ENCODE peak calls at places on chromosomes 12 and 14, in four cellular contexts. One of them, this sample, is unnamed.

GRCh38 chr12:90978117-90978770 is 23.3 kb upstream of the CCER1 start:
- DNase-seq in K562: peak; percentile 14
- DNase-seq in IMR-90: peak; percentile 79
- DNase-seq in GM12878: peak; percentile 11
- DNase-seq in this sample: peak; percentile 70

GRCh38 chr12:110022980-110023633 is 23.9 kb downstream of the ANKRD13A start:
- DNase-seq in GM12878: no peak
- DNase-seq in K562: no peak
- DNase-seq in IMR-90: peak; percentile 88
- DNase-seq in this sample: no peak

GRCh38 chr12:86621957-86622356 is 365.8 kb upstream of the MGAT4C start:
- DNase-seq in GM12878: no peak
- DNase-seq in K562: no peak
- DNase-seq in IMR-90: no peak
- DNase-seq in this sample: no peak

GRCh38 chr14:65750906-65751305 is 338.4 kb downstream of the FUT8 start:
- DNase-seq in IMR-90: no peak
- DNase-seq in GM12878: no peak
- DNase-seq in K562: no peak
- DNase-seq in this sample: no peak

GRCh38 chr12:121748571-121749265 is 36.2 kb downstream of the TMEM120B start:
- DNase-seq in K562: peak; percentile 89
- DNase-seq in GM12878: no peak
- DNase-seq in IMR-90: peak; percentile 96
- DNase-seq in this sample: peak; percentile 95

GRCh38 chr14:29928342-29928640 is 644 bp upstream of the PRKD1 start:
- DNase-seq in K562: no peak
- DNase-seq in IMR-90: no peak
- DNase-seq in GM12878: no peak
- DNase-seq in this sample: no peak

GRCh38 chr12:52120951-52121847 is 41.7 kb downstream of the SMIM41 start:
- DNase-seq in IMR-90: peak; percentile 53
- DNase-seq in GM12878: no peak
- DNase-seq in K562: no peak
- DNase-seq in this sample: no peak

GRCh38 chr14:34324363-34324795 is 137.7 kb downstream of the SPTSSA start:
- DNase-seq in GM12878: no peak
- DNase-seq in IMR-90: peak; percentile 26
- DNase-seq in K562: peak; percentile 30
- DNase-seq in this sample: peak; percentile 37

GRCh38 chr14:81219821-81220487 is 805 bp downstream of the GTF2A1 start:
- DNase-seq in GM12878: no peak
- DNase-seq in K562: peak; percentile 29
- DNase-seq in IMR-90: peak; percentile 7
- DNase-seq in this sample: no peak

GRCh38 chr12:41167701-41168100 is 20.4 kb upstream of the PDZRN4 start:
- DNase-seq in K562: no peak
- DNase-seq in GM12878: no peak
- DNase-seq in IMR-90: no peak
- DNase-seq in this sample: no peak

GRCh38 chr12:106080111-106080732 is 58.5 kb downstream of the NUAK1 start:
- DNase-seq in IMR-90: peak; percentile 64
- DNase-seq in GM12878: no peak
- DNase-seq in K562: no peak
- DNase-seq in this sample: peak; percentile 65
- TF ChIP-seq FOS in IMR-90: no peak
- TF ChIP-seq FOS in GM12878: no peak
- TF ChIP-seq FOS in K562: no peak
- TF ChIP-seq FOS in this sample: no peak

DNA sequence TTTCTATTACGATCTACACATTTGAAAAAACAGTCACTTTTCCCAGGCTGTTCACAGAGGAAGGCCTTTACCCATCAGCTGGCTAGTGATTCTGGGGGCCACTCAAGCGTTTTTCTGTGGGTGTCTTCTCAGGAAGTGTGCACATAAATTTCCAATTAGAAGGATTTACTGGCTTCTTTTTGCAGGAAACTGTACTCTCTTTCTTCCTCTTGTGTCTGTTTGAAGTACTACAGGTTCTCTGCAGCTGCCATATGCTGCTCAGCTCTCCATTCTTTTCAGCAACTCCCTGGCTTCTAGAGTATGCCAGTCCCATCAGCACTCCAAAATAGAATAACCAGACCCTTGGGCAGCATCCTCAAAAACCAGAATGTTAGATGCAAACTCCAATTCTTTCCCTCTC is 110.4 kb upstream of the NAV3 start:
- DNase-seq in IMR-90: no peak
- DNase-seq in K562: no peak
- DNase-seq in GM12878: no peak
- DNase-seq in this sample: no peak
- H2AFZ ChIP-seq in IMR-90: no peak overlapping the region
- H2AFZ ChIP-seq in K562: no peak overlapping the region
- H2AFZ ChIP-seq in GM12878: no peak overlapping the region
- H2AFZ ChIP-seq in this sample: no peak overlapping the region

GRCh38 chr12:99027491-99027890 is 382.4 kb downstream of the APAF1 start:
- DNase-seq in K562: no peak
- DNase-seq in GM12878: no peak
- DNase-seq in IMR-90: no peak
- DNase-seq in this sample: no peak
- TF ChIP-seq FOS in K562: no peak
- TF ChIP-seq FOS in GM12878: no peak
- TF ChIP-seq FOS in IMR-90: no peak
- TF ChIP-seq FOS in this sample: no peak

DNA sequence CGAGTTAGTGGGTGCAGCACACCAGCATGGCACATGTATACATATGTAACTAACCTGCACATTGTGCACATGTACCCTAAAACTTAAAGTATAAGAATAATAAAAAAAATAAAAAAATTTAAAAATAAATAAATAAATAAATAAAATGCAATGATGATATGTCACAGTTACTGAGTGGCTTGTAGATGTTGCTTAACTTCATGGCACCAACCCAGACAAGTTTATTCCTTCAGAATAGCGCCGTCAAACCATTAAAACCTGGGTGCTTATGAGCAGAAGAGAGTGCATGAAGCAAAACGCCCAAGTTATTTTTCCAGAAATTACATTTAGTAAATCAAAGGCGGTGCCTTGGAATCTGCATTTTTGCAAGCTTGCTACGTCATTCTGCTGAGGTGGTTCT is 417.9 kb downstream of the AEBP2 start:
- DNase-seq in GM12878: no peak
- DNase-seq in K562: no peak
- DNase-seq in IMR-90: no peak
- DNase-seq in this sample: no peak
- H2AFZ ChIP-seq in GM12878: no peak overlapping the region
- H2AFZ ChIP-seq in K562: no peak overlapping the region
- H2AFZ ChIP-seq in IMR-90: no peak overlapping the region
- H2AFZ ChIP-seq in this sample: no peak overlapping the region

DNA sequence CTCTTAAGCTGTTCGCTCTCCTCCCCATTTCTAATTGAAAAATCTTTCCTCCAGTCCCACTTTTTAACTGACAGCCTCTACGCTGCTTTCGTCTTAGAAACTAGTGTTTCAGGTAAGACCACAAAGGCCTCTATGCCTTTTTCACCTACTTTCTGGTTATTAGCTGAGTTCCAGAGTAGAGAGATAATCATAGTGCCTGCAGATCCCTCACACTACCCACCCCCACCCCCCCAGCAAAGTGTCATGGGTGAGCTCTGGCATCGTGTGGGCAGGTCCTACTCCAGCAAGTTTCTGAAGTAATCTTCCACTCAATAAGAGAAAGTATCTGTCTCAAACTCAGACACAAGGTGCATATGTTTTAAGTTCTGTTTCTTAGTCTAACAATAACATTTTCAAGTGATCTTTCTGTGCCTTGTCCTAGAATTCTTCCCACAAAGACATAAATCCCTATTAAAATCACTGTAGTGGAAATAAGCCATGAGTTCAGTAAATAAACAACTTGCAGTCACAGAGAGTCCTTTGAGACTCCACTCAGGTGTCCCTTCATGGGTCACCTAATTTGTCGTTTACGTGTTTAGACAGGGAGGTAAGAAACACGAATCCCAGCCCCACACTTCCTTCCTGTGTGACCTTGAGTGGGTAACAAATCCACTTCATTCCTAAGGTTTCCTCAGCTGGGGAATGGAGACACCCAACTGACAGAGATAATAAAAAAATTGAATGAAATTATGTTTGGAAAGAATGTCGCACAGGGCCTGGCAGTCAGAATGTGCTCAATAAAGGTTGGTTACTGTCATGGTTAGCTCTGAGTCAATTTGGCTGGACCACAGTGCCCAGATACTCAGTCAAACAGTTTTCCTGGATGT is 228.9 kb upstream of the CAND1 start:
- DNase-seq in GM12878: no peak
- DNase-seq in K562: no peak
- DNase-seq in IMR-90: no peak
- DNase-seq in this sample: no peak
- TF ChIP-seq FOS in GM12878: no peak
- TF ChIP-seq FOS in K562: no peak
- TF ChIP-seq FOS in IMR-90: no peak
- TF ChIP-seq FOS in this sample: no peak

DNA sequence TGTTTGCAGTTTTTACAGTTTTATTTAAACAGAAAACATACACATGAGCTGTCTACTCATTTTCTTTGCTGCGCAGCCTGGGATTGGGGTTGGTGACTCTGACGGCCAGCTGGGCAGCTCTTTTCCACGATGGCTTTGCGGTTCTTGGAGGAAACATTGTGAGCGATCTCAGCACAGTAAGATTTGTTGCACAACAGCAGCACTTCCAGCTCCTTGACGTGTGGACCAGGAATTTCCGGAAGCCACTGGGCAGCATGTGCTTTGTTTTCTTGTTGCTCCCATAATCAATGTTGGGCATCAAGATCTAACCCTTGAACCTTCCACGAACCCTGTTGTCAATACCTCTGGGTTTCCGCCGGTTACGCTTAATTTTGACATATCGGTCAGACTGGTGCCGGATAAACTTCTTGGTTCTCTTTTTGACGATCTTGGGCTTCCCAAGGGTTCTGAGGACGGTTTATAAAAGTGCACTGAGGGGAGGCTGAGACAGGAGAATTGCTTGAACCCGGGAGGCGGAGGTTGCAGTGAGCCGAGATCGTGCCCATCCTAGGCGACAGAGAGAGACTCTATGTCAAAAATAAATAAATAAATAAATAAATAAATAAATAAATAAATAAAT is 21.8 kb downstream of the FKBP11 start:
- DNase-seq in GM12878: no peak
- DNase-seq in K562: no peak
- DNase-seq in IMR-90: peak; percentile 32
- DNase-seq in this sample: no peak
- H2AFZ ChIP-seq in GM12878: peak overlapping the region; percentile 31
- H2AFZ ChIP-seq in K562: peak overlapping the region; percentile 62
- H2AFZ ChIP-seq in IMR-90: no peak overlapping the region
- H2AFZ ChIP-seq in this sample: peak overlapping the region; percentile 26